ENCODE peak calls at places on chromosome 21, in nine cellular contexts. One of them, this sample, is unnamed.

GRCh38 chr21:44789880-44790279 is 11.7 kb downstream of the UBE2G2 start:
- DNase-seq in HepG2: no peak
- DNase-seq in A549: no peak
- DNase-seq in Panc1: no peak
- DNase-seq in HCT116: no peak
- DNase-seq in GM12878: no peak
- DNase-seq in K562: no peak
- DNase-seq in SK-N-SH: no peak
- DNase-seq in GM23338: no peak
- DNase-seq in this sample: no peak

GRCh38 chr21:42061195-42061865 is 9.8 kb upstream of the UMODL1 start:
- DNase-seq in A549: no peak
- DNase-seq in K562: no peak
- DNase-seq in SK-N-SH: no peak
- DNase-seq in HepG2: no peak
- DNase-seq in HCT116: no peak
- DNase-seq in GM12878: peak; percentile 81
- DNase-seq in Panc1: no peak
- DNase-seq in GM23338: no peak
- DNase-seq in this sample: peak; percentile 91

GRCh38 chr21:45313015-45313414 is 25.3 kb upstream of the POFUT2 start:
- DNase-seq in HepG2: no peak
- DNase-seq in A549: no peak
- DNase-seq in HCT116: no peak
- DNase-seq in GM23338: no peak
- DNase-seq in Panc1: no peak
- DNase-seq in GM12878: no peak
- DNase-seq in SK-N-SH: no peak
- DNase-seq in K562: no peak
- DNase-seq in this sample: no peak

GRCh38 chr21:44764319-44765230 is 37.0 kb downstream of the UBE2G2 start:
- DNase-seq in GM12878: no peak
- DNase-seq in SK-N-SH: peak; percentile 50
- DNase-seq in GM23338: no peak
- DNase-seq in HCT116: no peak
- DNase-seq in Panc1: no peak
- DNase-seq in A549: no peak
- DNase-seq in K562: peak; percentile 72
- DNase-seq in HepG2: no peak
- DNase-seq in this sample: no peak

GRCh38 chr21:16117851-16118592 is 388.2 kb downstream of the USP25 start:
- DNase-seq in HepG2: no peak
- DNase-seq in A549: peak; percentile 56
- DNase-seq in SK-N-SH: no peak
- DNase-seq in HCT116: no peak
- DNase-seq in GM23338: no peak
- DNase-seq in Panc1: no peak
- DNase-seq in GM12878: no peak
- DNase-seq in K562: no peak
- DNase-seq in this sample: no peak

GRCh38 chr21:17388226-17388625 is 124.6 kb upstream of the CXADR start:
- DNase-seq in HCT116: no peak
- DNase-seq in GM12878: no peak
- DNase-seq in Panc1: no peak
- DNase-seq in GM23338: peak; percentile 2
- DNase-seq in SK-N-SH: no peak
- DNase-seq in A549: no peak
- DNase-seq in K562: no peak
- DNase-seq in HepG2: no peak
- DNase-seq in this sample: no peak

GRCh38 chr21:17775431-17776126 is 43.6 kb downstream of the C21orf91 start:
- DNase-seq in A549: no peak
- DNase-seq in GM12878: peak; percentile 63
- DNase-seq in HCT116: no peak
- DNase-seq in HepG2: peak; percentile 22
- DNase-seq in GM23338: no peak
- DNase-seq in Panc1: no peak
- DNase-seq in K562: no peak
- DNase-seq in SK-N-SH: no peak
- DNase-seq in this sample: no peak

GRCh38 chr21:39527664-39528381 is 76.1 kb downstream of the SH3BGR start:
- DNase-seq in GM12878: no peak
- DNase-seq in K562: no peak
- DNase-seq in GM23338: no peak
- DNase-seq in Panc1: no peak
- DNase-seq in SK-N-SH: no peak
- DNase-seq in A549: no peak
- DNase-seq in HepG2: peak; percentile 67
- DNase-seq in HCT116: no peak
- DNase-seq in this sample: no peak

GRCh38 chr21:14753466-14754258 is 207.5 kb upstream of the SAMSN1 start:
- DNase-seq in GM23338: no peak
- DNase-seq in Panc1: no peak
- DNase-seq in GM12878: no peak
- DNase-seq in SK-N-SH: no peak
- DNase-seq in K562: peak; percentile 99
- DNase-seq in HepG2: no peak
- DNase-seq in HCT116: no peak
- DNase-seq in A549: no peak
- DNase-seq in this sample: no peak

DNA sequence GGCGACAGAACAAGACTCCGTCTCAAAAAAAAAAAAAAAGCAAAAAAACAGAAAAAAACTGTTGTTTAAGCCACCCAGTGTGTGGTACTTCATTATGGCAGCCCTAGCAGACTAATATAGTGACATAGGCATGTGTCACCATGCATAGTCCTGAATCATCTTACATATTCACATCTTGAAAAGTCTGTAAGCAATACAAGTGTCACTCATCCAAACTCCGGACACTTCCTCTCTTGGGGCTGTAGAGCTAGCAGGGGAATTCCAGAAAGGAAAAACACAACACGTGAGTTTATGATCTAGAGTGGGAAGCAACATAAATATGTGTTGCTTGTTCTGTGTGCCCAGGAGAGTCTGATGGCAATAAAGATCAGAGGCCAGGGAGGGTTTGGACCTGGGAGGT is 81.6 kb upstream of the KCNE2 start:
- DNase-seq in GM23338: no peak
- DNase-seq in Panc1: no peak
- DNase-seq in K562: no peak
- DNase-seq in A549: no peak
- DNase-seq in SK-N-SH: no peak
- DNase-seq in GM12878: no peak
- DNase-seq in HepG2: no peak
- DNase-seq in HCT116: no peak
- DNase-seq in this sample: no peak
- TF ChIP-seq REST in GM23338: no peak
- TF ChIP-seq REST in Panc1: no peak
- TF ChIP-seq REST in K562: no peak
- TF ChIP-seq REST in A549: no peak
- TF ChIP-seq REST in SK-N-SH: no peak
- TF ChIP-seq REST in GM12878: no peak
- TF ChIP-seq REST in HepG2: no peak
- TF ChIP-seq REST in HCT116: no peak
- TF ChIP-seq REST in this sample: no peak

GRCh38 chr21:24014381-24014780 is 1592.9 kb downstream of the MRPL39 start:
- DNase-seq in GM12878: no peak
- DNase-seq in Panc1: no peak
- DNase-seq in SK-N-SH: no peak
- DNase-seq in K562: no peak
- DNase-seq in HCT116: no peak
- DNase-seq in A549: no peak
- DNase-seq in HepG2: no peak
- DNase-seq in GM23338: peak; percentile 2
- DNase-seq in this sample: no peak
- H3K4me3 ChIP-seq in GM12878: no peak overlapping the region
- H3K4me3 ChIP-seq in Panc1: no peak overlapping the region
- H3K4me3 ChIP-seq in SK-N-SH: no peak overlapping the region
- H3K4me3 ChIP-seq in K562: no peak overlapping the region
- H3K4me3 ChIP-seq in HCT116: no peak overlapping the region
- H3K4me3 ChIP-seq in A549: no peak overlapping the region
- H3K4me3 ChIP-seq in HepG2: no peak overlapping the region
- H3K4me3 ChIP-seq in GM23338: no peak overlapping the region
- H3K4me3 ChIP-seq in this sample: no peak overlapping the region

DNA sequence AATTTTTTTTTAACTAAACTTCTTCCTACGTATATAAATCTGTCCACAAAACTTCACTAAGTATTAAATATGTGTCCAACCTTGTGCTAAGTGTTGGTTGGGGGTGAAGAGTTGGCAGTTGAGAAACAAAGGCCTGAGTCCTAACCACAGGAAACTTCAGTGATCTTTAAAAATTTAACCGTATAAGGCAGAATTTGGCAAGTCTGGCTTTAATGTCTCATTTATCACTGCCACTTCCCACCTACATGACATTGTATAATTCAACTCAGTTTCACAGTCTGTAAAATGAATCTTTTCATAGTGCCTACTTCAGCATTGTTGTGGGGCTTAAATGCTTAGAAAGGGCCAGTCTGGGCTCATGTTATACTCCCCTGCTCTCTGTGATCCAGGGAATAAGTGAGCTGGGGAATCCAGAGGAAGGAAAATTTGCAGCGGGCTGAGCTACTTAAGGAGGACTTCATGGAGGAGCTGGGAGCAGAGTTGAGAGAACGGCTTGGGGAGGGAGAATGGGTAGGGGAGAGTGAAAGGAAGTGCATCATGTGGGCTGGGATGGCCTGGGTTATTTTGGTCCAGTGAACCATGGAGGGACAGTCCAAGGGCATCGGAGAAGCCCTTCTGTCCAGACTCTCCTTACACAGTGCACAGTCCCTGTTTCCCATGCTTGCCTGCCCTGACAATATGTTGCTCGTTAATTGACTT is 14.5 kb downstream of the IFNAR2 start:
- DNase-seq in GM23338: no peak
- DNase-seq in K562: no peak
- DNase-seq in SK-N-SH: no peak
- DNase-seq in A549: no peak
- DNase-seq in GM12878: no peak
- DNase-seq in HepG2: no peak
- DNase-seq in Panc1: no peak
- DNase-seq in HCT116: no peak
- DNase-seq in this sample: peak; percentile 35
- TF ChIP-seq REST in GM23338: no peak
- TF ChIP-seq REST in K562: no peak
- TF ChIP-seq REST in SK-N-SH: no peak
- TF ChIP-seq REST in A549: no peak
- TF ChIP-seq REST in GM12878: no peak
- TF ChIP-seq REST in HepG2: no peak
- TF ChIP-seq REST in Panc1: no peak
- TF ChIP-seq REST in HCT116: no peak
- TF ChIP-seq REST in this sample: no peak

DNA sequence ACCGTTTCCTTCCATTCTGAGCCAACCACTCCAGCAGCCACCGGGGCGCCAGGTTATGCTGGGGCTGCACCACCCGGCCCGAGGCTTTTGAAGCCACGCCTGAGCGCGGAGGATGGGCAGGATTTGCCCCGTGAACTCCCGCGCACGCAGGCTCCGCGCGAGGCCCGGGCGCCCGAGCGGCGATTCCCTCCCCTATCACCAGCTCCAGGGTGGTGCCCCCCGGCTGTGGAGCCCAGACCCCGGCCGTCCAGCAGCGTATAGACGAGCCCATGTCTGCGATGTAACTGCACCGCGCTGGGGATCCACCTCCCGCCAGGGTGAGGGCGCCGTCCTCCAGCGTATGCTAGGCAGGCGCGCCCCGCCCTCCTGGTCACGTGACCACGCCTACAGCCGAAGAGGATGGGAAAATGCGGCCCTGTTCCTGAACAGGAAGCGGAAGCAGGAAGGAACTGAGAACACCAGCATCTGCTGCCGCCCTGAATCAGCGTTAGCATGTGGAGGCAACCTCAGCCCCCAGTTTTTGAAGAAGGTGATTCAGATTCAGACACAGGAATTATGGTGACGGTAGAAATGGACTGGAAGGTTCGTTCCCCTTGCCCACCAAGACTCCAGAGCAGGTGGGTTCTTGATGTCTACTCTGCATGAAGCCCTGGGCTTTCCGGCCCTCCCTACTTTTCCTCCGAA is 46.0 kb downstream of the VPS26C start:
- DNase-seq in K562: peak; percentile 94
- DNase-seq in Panc1: peak; percentile 56
- DNase-seq in GM12878: peak; percentile 86
- DNase-seq in A549: peak; percentile 94
- DNase-seq in HepG2: peak; percentile 93
- DNase-seq in GM23338: peak; percentile 95
- DNase-seq in SK-N-SH: peak; percentile 94
- DNase-seq in HCT116: peak; percentile 42
- DNase-seq in this sample: peak; percentile 98
- H3K4me3 ChIP-seq in K562: peak overlapping the region; percentile 46
- H3K4me3 ChIP-seq in Panc1: peak overlapping the region; percentile 72
- H3K4me3 ChIP-seq in GM12878: peak overlapping the region; percentile 91
- H3K4me3 ChIP-seq in A549: peak overlapping the region; percentile 89
- H3K4me3 ChIP-seq in HepG2: peak overlapping the region; percentile 78
- H3K4me3 ChIP-seq in GM23338: peak overlapping the region; percentile 65
- H3K4me3 ChIP-seq in SK-N-SH: peak overlapping the region; percentile 88
- H3K4me3 ChIP-seq in HCT116: peak overlapping the region; percentile 29
- H3K4me3 ChIP-seq in this sample: peak overlapping the region; percentile 77

GRCh38 chr21:28485301-28486022 is 507.2 kb downstream of the LTN1 start:
- DNase-seq in K562: no peak
- DNase-seq in GM12878: no peak
- DNase-seq in HepG2: no peak
- DNase-seq in A549: no peak
- DNase-seq in Panc1: no peak
- DNase-seq in SK-N-SH: no peak
- DNase-seq in GM23338: no peak
- DNase-seq in HCT116: no peak
- DNase-seq in this sample: no peak
- TF ChIP-seq REST in K562: no peak
- TF ChIP-seq REST in GM12878: no peak
- TF ChIP-seq REST in HepG2: no peak
- TF ChIP-seq REST in A549: no peak
- TF ChIP-seq REST in Panc1: no peak
- TF ChIP-seq REST in SK-N-SH: no peak
- TF ChIP-seq REST in GM23338: no peak
- TF ChIP-seq REST in HCT116: no peak
- TF ChIP-seq REST in this sample: no peak